ENCODE peak calls at places on chromosomes 13 and 19, in ten cellular contexts. Z is mammary epithelial cell, Y is endothelial cell of umbilical vein, E is AG04450, G is Peyer's patch, U is endodermal cell, L is right atrium auricular region, N is ovary, K is GM12878, O is transverse colon. T is an unnamed sample. For H3K27me3, the result is how much of the 10 kb centered on the place peaks cover.

GRCh38 chr19:13150919-13151604 is 851 bp downstream of the IER2 start:
- DNase-seq in K (no peak), Z (no peak), N (peak), U (no peak), L (no peak), E (no peak), O (no peak), G (peak), Y (peak), T (no peak)

GRCh38 chr19:19817357-19817756 is 4.2 kb downstream of the ZNF506 start:
- DNase-seq in N (no peak), Z (no peak), G (no peak), Y (no peak), E (no peak), U (no peak), L (no peak), K (no peak), O (no peak), T (peak)

GRCh38 chr13:55361141-55361540 is 1779.6 kb upstream of the PRR20A start:
- DNase-seq in E (no peak), L (no peak), G (no peak), N (no peak), K (no peak), O (no peak), U (no peak), Y (no peak), Z (no peak), T (no peak)

GRCh38 chr19:53908933-53909415 is at the start of gene CACNG7:
- DNase-seq in E (no peak), U (peak), N (no peak), G (no peak), O (no peak), Z (no peak), Y (no peak), L (no peak), K (no peak), T (no peak)

GRCh38 chr19:54415208-54415900 is at the start of gene TTYH1:
- DNase-seq in Z (no peak), Y (no peak), E (no peak), O (no peak), G (no peak), U (peak), L (no peak), N (no peak), K (no peak), T (peak)

GRCh38 chr19:30441011-30441410 is 68.8 kb downstream of the ZNF536 start:
- DNase-seq in U (no peak), G (no peak), Z (no peak), N (no peak), E (no peak), Y (no peak), L (no peak), K (no peak), O (no peak), T (no peak)

GRCh38 chr19:57324992-57325391 is 4.7 kb downstream of the ZNF543 start:
- DNase-seq in N (no peak), K (no peak), O (no peak), L (no peak), U (no peak), E (no peak), G (no peak), Z (no peak), Y (no peak), T (no peak)

GRCh38 chr19:13841339-13842293 is 35.3 kb upstream of the NANOS3 start:
- DNase-seq in U (peak), G (peak), Z (peak), N (no peak), L (no peak), K (no peak), O (peak), E (no peak), Y (no peak), T (peak)

GRCh38 chr13:82803341-82803740 is 1078.9 kb downstream of the SLITRK1 start:
- DNase-seq in G (no peak), O (no peak), E (no peak), Z (peak), L (no peak), U (no peak), N (no peak), K (no peak), Y (no peak), T (no peak)

GRCh38 chr19:15613338-15613737 is 1.7 kb upstream of the CYP4F8 start:
- DNase-seq in G (no peak), L (no peak), K (no peak), Y (no peak), U (no peak), O (no peak), Z (no peak), E (no peak), N (no peak), T (no peak)
- H3K27me3 ChIP-seq in G (under half), L (under half), K (under half), Y (under half), U (under half), O (under half), Z (under half), E (under half), N (under half), T (under half)

GRCh38 chr19:4620675-4621074 is 18.6 kb upstream of the TNFAIP8L1 start:
- DNase-seq in Y (no peak), K (no peak), U (no peak), Z (no peak), G (no peak), L (no peak), O (no peak), E (no peak), N (no peak), T (no peak)

GRCh38 chr19:4624301-4624700 is 15.0 kb upstream of the TNFAIP8L1 start:
- DNase-seq in O (no peak), L (no peak), K (no peak), G (no peak), E (no peak), U (no peak), N (no peak), Z (no peak), Y (no peak), T (no peak)

GRCh38 chr19:4619668-4620294 is 19.5 kb upstream of the TNFAIP8L1 start:
- DNase-seq in E (no peak), G (no peak), Y (no peak), O (no peak), U (no peak), L (no peak), K (no peak), N (no peak), Z (no peak), T (no peak)

GRCh38 chr19:4622695-4623421 is 16.5 kb upstream of the TNFAIP8L1 start:
- DNase-seq in L (no peak), Z (no peak), K (no peak), O (no peak), E (no peak), N (no peak), U (peak), G (no peak), Y (no peak), T (no peak)

GRCh38 chr19:4624733-4625362 is 14.5 kb upstream of the TNFAIP8L1 start:
- DNase-seq in U (peak), O (no peak), N (no peak), L (no peak), Z (peak), Y (peak), K (no peak), G (no peak), E (no peak), T (no peak)
- TF ChIP-seq CTCF in U (peak), O (no peak), N (no peak), L (no peak), Z (peak), Y (peak), K (peak), G (no peak), E (peak), T (no peak)

DNA sequence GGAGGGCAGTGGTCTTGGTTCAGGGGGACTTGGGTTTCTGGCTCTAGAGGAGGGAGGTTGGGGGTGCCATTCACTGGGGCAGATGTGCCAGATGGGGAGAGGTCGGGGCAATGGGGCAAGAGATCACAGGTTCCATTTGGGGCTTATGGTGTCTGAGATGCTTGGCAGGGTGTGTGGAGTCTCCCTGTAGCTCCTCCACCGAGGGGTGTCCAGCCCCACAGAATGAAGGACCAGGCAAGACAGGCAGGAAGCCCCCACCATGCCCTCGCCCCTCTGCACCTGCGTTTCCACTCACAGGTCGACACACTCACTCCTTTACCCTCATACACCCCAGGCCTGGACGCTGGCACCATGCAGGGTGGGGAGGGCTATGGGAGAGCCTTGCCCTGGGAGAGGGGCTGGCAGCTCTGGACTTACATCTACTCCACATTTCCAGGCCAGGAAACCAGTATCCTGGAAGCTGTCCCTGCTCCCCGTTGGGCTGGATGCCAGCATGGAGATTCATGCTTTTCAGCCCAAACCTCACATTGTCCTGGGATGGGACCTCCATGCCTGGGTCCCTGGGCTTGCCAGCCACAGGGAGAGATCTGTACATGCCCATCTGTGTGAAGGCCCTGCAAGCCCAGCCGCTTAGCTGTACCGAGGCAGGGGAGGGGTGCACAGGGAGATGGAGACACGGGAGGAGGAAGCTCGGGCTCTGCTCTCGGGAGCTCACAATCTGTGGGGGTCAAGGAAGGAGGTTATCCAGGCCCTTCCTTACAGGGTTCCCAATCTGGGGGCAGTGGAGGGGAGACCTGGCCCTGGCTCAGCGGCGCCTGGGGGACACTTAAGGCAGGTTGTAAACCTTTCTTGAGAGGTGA is 77.1 kb downstream of the CHST8 start:
- DNase-seq in G (no peak), E (no peak), U (no peak), Y (no peak), K (no peak), O (no peak), N (peak), Z (no peak), L (no peak), T (no peak)
- H3K27me3 ChIP-seq in G (under half), E (under half), U (under half), Y (under half), K (under half), O (under half), N (under half), Z (under half), L (under half), T (under half)

GRCh38 chr13:59176775-59177174 is 987.0 kb downstream of the DIAPH3 start:
- DNase-seq in Z (no peak), Y (no peak), U (peak), G (no peak), N (no peak), O (no peak), E (no peak), K (no peak), L (no peak), T (no peak)
- TF ChIP-seq CTCF in Z (peak), Y (no peak), U (peak), G (no peak), N (no peak), O (no peak), E (peak), K (peak), L (no peak), T (no peak)

GRCh38 chr19:589693-590395 is at the start of gene HCN2:
- DNase-seq in U (no peak), Z (no peak), Y (no peak), N (no peak), K (no peak), G (no peak), L (no peak), E (no peak), O (no peak), T (no peak)

GRCh38 chr19:591099-591958 is 1.6 kb downstream of the HCN2 start:
- DNase-seq in Y (no peak), Z (peak), O (no peak), L (no peak), N (peak), E (no peak), G (no peak), K (no peak), U (peak), T (no peak)

GRCh38 chr19:592101-592500 is 2.4 kb downstream of the HCN2 start:
- DNase-seq in E (no peak), O (no peak), K (no peak), N (no peak), U (no peak), Z (no peak), Y (no peak), L (no peak), G (no peak), T (no peak)

GRCh38 chr19:590396-590745 is 690 bp downstream of the HCN2 start:
- DNase-seq in Z (peak), G (no peak), E (no peak), U (peak), O (no peak), Y (no peak), L (no peak), K (no peak), N (no peak), T (no peak)

GRCh38 chr19:590750-591098 is 1.0 kb downstream of the HCN2 start:
- DNase-seq in E (no peak), L (no peak), K (no peak), O (no peak), Z (no peak), N (no peak), G (no peak), U (no peak), Y (no peak), T (no peak)
- H3K27me3 ChIP-seq in E (under half), L (under half), K (under half), O (half or more), Z (under half), N (under half), G (under half), U (half or more), Y (under half), T (under half)